ENCODE peak calls at places on chromosome 18, in seven cellular contexts. X is prostate gland, P is H54, F is stomach, D is uterus, V is upper lobe of left lung, C is HCT116. H is an unnamed sample.
A peak's percentile ranks its signal among the peaks of the same experiment; 100 is the strongest.

GRCh38 chr18:57210711-57211411 is 64.0 kb downstream of the BOD1L2 start:
- DNase-seq in X (no peak), P (no peak), F (no peak), D (no peak), V (no peak), C (no peak), H (no peak)

GRCh38 chr18:68763082-68763481 is 34.8 kb upstream of the CCDC102B start:
- DNase-seq in X (no peak), P (no peak), F (no peak), D (no peak), V (no peak), C (no peak), H (no peak)

GRCh38 chr18:51953521-51953920 is 386.5 kb upstream of the DCC start:
- DNase-seq in X (no peak), P (no peak), F (no peak), D (no peak), V (no peak), C (no peak), H (no peak)

GRCh38 chr18:76436342-76436741 is 58.7 kb downstream of the ZNF516 start:
- DNase-seq in X (no peak), P (no peak), F (no peak), D (no peak), V (no peak), C (no peak), H (no peak)

GRCh38 chr18:44325903-44326650 is 354.6 kb upstream of the SETBP1 start:
- DNase-seq in X (peak; percentile 48), P (no peak), F (peak; percentile 41), D (peak; percentile 24), V (peak; percentile 25), C (no peak), H (peak; percentile 66)

GRCh38 chr18:7616661-7617060 is 49.5 kb downstream of the PTPRM start:
- DNase-seq in X (no peak), P (no peak), F (no peak), D (peak; percentile 69), V (no peak), C (no peak), H (no peak)

GRCh38 chr18:47754311-47755101 is 176.0 kb downstream of the SMAD2 start:
- DNase-seq in X (no peak), P (peak; percentile 59), F (peak; percentile 43), D (no peak), V (no peak), C (peak; percentile 37), H (peak; percentile 72)

GRCh38 chr18:50310080-50310479 is 22.6 kb upstream of the CXXC1 start:
- DNase-seq in X (no peak), P (no peak), F (no peak), D (no peak), V (no peak), C (no peak), H (no peak)

GRCh38 chr18:5738561-5738960 is 156.8 kb downstream of the TMEM200C start:
- DNase-seq in X (no peak), P (no peak), F (no peak), D (no peak), V (no peak), C (no peak), H (no peak)

GRCh38 chr18:77300579-77300978 is 50.9 kb downstream of the GALR1 start:
- DNase-seq in X (no peak), P (no peak), F (no peak), D (no peak), V (no peak), C (no peak), H (no peak)

GRCh38 chr18:24176727-24177416 is 38.0 kb downstream of the CABYR start:
- DNase-seq in X (peak; percentile 40), P (no peak), F (peak; percentile 63), D (peak; percentile 47), V (peak; percentile 50), C (peak; percentile 35), H (peak; percentile 73)

GRCh38 chr18:30903566-30903965 is 139.0 kb downstream of the DSC3 start:
- DNase-seq in X (no peak), P (no peak), F (no peak), D (no peak), V (no peak), C (peak; percentile 12), H (no peak)

GRCh38 chr18:5890606-5891360 is 4.5 kb downstream of the TMEM200C start:
- DNase-seq in X (no peak), P (no peak), F (peak; percentile 34), D (peak; percentile 27), V (peak; percentile 26), C (no peak), H (peak; percentile 38)

GRCh38 chr18:42801706-42802105 is 313.8 kb downstream of the RIT2 start:
- DNase-seq in X (no peak), P (no peak), F (no peak), D (no peak), V (no peak), C (no peak), H (no peak)

GRCh38 chr18:75654928-75655745 is 227.6 kb upstream of the SMIM21 start:
- DNase-seq in X (no peak), P (no peak), F (no peak), D (peak; percentile 64), V (no peak), C (no peak), H (no peak)

GRCh38 chr18:46946656-46947282 is 29.4 kb downstream of the KATNAL2 start:
- DNase-seq in X (peak; percentile 28), P (no peak), F (peak; percentile 84), D (peak; percentile 68), V (peak; percentile 80), C (no peak), H (peak; percentile 75)

DNA sequence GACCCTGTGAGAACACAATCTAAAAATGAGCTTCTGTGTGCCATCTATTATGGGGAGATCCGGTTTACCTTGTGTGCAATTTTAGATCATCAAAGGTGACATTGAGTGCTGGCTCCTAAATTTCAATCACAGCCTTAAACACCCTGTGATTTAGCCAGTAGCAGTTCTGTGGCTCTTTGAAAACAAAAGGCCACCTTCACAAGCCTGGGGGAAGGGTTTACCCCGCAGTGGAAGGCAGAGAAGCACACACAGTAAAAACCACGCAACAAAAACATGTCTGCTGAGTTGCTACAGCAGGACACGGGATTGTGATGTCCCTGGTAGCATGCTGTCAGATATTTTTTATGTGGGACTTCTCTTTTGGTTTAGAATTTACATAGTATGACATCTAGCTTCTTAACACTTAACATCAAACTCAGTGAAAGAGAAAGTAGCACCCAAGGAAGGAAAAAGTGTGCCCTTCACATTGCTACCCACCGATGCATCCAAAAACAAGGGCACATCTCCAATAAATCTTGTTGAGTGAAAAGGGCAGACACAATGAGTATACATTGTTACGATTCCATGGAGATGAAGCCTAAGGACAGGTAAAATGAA is 56.1 kb upstream of the RNF152 start:
- DNase-seq in X (no peak), P (no peak), F (no peak), D (no peak), V (no peak), C (no peak), H (no peak)
- TF ChIP-seq POLR2A in X (no peak), P (no peak), F (no peak), D (no peak), V (no peak), C (no peak), H (no peak)

DNA sequence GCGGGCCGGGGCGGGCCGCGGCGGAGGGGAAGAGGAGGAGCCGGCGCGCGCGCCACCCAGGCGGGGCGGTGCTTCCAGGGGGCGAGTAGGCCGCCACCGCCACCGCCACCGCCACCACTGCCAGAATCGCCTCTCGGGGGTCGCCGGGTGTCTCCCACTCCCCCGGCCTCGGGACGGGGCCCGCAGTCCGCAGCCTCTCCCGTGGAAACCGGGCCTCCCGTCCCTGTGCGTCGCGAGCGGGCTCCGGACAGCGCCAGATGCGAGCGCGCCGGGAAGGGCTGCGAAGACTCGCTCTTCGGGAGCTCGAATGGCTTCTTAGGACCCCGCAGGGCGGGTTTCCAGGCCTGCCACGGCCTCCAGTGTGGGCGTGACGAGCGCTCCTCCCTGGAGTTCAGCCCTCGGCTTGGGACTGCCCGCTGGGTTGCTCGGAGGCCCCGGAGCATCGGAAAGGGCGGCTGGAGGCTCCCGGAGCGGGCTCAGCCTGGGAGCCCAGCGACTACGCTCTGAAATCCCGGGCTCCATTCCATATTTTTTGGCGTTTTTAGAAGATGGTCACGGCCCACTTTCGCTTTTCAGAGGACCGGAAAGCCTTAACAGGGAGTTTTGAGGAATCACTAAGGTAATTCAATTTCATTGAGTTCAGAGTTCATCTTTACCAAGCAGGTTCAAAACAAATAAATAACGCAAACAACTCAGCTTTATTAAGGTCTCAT is 391 bp upstream of the KDSR start:
- DNase-seq in X (peak; percentile 95), P (peak; percentile 79), F (peak; percentile 94), D (peak; percentile 98), V (peak; percentile 97), C (peak; percentile 94), H (peak; percentile 96)
- TF ChIP-seq POLR2A in X (peak; percentile 73), P (peak; percentile 81), F (no peak), D (peak; percentile 61), V (peak; percentile 84), C (peak; percentile 89), H (peak; percentile 78)

DNA sequence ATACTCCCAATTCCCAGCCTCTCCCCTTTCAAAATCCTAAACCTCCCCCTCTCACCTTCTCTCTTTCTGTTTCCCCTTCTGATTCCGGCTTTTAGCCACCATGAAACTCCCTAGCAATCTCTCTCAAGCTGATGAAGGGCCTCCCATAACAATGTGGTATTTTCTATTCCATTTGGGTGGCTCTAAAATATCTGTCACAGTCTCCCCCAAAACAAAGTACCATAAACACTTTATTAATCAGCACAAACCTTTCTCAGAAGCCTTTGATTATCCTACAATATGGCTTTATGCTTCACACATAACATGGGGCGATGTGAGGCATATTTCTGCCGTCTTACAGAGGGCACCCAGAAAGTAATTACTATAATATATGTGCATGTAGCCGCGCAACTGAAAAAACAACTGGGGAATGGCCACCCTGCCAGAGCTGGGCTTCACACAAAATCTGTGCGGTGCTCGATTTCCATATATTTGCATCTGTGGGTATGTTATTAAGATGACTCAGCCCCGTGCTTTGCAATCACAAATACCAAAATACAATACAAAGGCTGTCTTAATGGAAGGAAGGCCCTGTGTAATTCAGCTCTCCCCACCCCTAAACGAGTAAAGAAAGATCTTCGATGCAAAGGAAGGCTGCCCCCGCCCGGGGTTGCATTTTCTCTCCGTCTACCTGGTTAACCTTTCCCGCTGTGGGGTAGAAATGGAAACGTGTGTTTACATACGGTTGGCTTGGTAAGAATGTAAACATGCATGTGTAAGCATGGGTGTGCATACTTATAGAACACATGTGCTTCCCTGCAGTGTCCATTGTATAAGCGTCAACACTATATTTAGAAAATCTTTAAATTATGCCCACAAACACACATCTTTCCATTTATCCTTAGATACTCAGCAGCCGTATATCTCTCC is 81.4 kb downstream of the CELF4 start:
- DNase-seq in X (no peak), P (no peak), F (no peak), D (no peak), V (no peak), C (no peak), H (no peak)
- TF ChIP-seq POLR2A in X (no peak), P (no peak), F (no peak), D (no peak), V (no peak), C (no peak), H (no peak)

GRCh38 chr18:63071566-63072175 is 247.9 kb downstream of the BCL2 start:
- DNase-seq in X (no peak), P (no peak), F (no peak), D (no peak), V (no peak), C (no peak), H (no peak)

GRCh38 chr18:63070750-63071502 is 248.6 kb downstream of the BCL2 start:
- DNase-seq in X (no peak), P (no peak), F (no peak), D (no peak), V (no peak), C (no peak), H (no peak)

GRCh38 chr18:63073481-63073880 is 246.1 kb downstream of the BCL2 start:
- DNase-seq in X (no peak), P (no peak), F (no peak), D (no peak), V (no peak), C (no peak), H (peak; percentile 24)

GRCh38 chr18:63078471-63078870 is 241.1 kb downstream of the BCL2 start:
- DNase-seq in X (no peak), P (no peak), F (no peak), D (no peak), V (no peak), C (no peak), H (no peak)

GRCh38 chr18:63074987-63075404 is 244.6 kb downstream of the BCL2 start:
- DNase-seq in X (peak; percentile 73), P (peak; percentile 62), F (peak; percentile 68), D (peak; percentile 62), V (peak; percentile 83), C (peak; percentile 28), H (peak; percentile 70)
- TF ChIP-seq POLR2A in X (peak; percentile 22), P (no peak), F (no peak), D (no peak), V (peak; percentile 18), C (no peak), H (peak; percentile 65)